ENCODE peak calls at places on chromosomes 13 and 19, in five cellular contexts. I is cardiac muscle cell, U is pancreas, L is A549, M is thoracic aorta. X is an unnamed sample.

GRCh38 chr19:40283414-40284250 is 1.5 kb downstream of the AKT2 start:
- DNase-seq in U (peak), I (no peak), L (no peak), M (no peak), X (no peak)

GRCh38 chr19:1819976-1820255 is 7.8 kb upstream of the ATP8B3 start:
- DNase-seq in M (no peak), I (no peak), L (no peak), U (no peak), X (no peak)

GRCh38 chr19:58079792-58080191 is 18.2 kb downstream of the ZSCAN18 start:
- DNase-seq in I (no peak), U (no peak), L (no peak), M (no peak), X (no peak)

GRCh38 chr13:39811696-39812095 is 156.2 kb downstream of the COG6 start:
- DNase-seq in M (no peak), L (no peak), I (no peak), U (no peak), X (no peak)

GRCh38 chr19:8585894-8586750 is 8.9 kb upstream of the MYO1F start:
- DNase-seq in L (peak), U (peak), I (peak), M (no peak), X (no peak)

GRCh38 chr19:36257512-36257876 is 42.6 kb downstream of the ZNF146 start:
- DNase-seq in L (no peak), U (peak), I (no peak), M (no peak), X (no peak)

GRCh38 chr19:18108897-18109296 is 11.3 kb downstream of the MAST3 start:
- DNase-seq in I (no peak), M (no peak), L (no peak), U (no peak), X (no peak)

GRCh38 chr13:35882722-35883497 is 248.3 kb downstream of the DCLK1 start:
- DNase-seq in L (no peak), I (no peak), U (no peak), M (no peak), X (no peak)

GRCh38 chr13:22451345-22451744 is 729.4 kb upstream of the SGCG start:
- DNase-seq in U (peak), I (no peak), M (no peak), L (no peak), X (no peak)

GRCh38 chr13:32036762-32037161 is 5.2 kb downstream of the FRY start:
- DNase-seq in M (no peak), I (no peak), U (no peak), L (no peak), X (no peak)

GRCh38 chr13:45143346-45143751 is 23.0 kb downstream of the GTF2F2 start:
- DNase-seq in I (no peak), M (no peak), U (no peak), L (no peak), X (no peak)

GRCh38 chr19:56637976-56638555 is 4.9 kb upstream of the SMIM17 start:
- DNase-seq in I (peak), M (no peak), U (peak), L (peak), X (no peak)

GRCh38 chr19:21166436-21166835 is 24.6 kb downstream of the ZNF431 start:
- DNase-seq in I (no peak), L (no peak), M (no peak), U (no peak), X (no peak)

GRCh38 chr13:52931913-52932312 is 83.5 kb upstream of the PCDH8 start:
- DNase-seq in L (no peak), I (no peak), U (no peak), M (no peak), X (no peak)

GRCh38 chr19:37977992-37978391 is 71.0 kb downstream of the SIPA1L3 start:
- DNase-seq in I (no peak), U (no peak), M (no peak), L (no peak), X (no peak)

DNA sequence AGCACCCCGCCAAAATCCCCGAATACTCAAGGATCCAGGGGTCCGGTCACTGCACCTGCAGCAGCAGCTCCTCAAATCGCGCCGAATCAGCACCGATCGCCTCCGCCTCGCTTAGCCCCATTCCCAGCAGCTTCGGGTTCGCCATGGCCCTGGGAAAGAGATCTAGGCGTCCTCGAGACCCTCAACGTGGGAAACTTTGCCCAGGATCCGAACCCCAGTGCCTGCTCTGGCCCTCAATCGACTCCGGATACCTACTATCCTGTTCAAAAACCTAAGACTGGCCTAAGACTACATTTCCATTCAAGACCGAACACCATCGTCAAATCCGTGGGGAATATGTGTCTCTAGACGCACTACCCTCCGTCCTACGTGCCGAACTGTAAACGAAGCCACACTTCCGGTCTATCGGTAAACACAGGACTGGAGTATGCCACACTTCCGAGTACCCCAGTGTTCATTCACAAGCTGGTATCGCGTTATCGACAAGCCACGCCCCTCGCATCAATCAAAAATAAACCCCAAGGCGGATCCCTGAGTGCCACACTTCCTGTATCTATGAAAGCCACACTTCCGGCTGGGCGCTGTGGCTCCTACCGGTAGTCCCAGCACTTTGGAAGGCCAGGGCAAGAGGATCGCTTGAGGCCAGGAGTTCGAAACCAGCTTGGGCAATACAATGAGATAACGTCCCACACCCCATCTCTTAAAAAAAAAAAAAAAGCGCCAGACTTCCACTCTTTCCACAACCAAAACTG is at the start of gene PIH1D1:
- DNase-seq in I (peak), M (peak), L (peak), U (peak), X (peak)
- TF ChIP-seq CTCF in I (peak), M (no peak), L (no peak), U (no peak), X (no peak)

GRCh38 chr19:54606891-54607781 is 13.7 kb downstream of the LILRA1 start:
- DNase-seq in U (no peak), I (no peak), M (no peak), L (no peak), X (peak)

GRCh38 chr19:54607782-54608150 is 14.3 kb downstream of the LILRA1 start:
- DNase-seq in M (no peak), I (no peak), L (no peak), U (no peak), X (no peak)

GRCh38 chr19:54608792-54609191 is 15.4 kb downstream of the LILRA1 start:
- DNase-seq in I (no peak), U (no peak), L (no peak), M (no peak), X (no peak)

GRCh38 chr19:54608205-54608604 is 14.8 kb downstream of the LILRA1 start:
- DNase-seq in L (no peak), M (no peak), I (no peak), U (no peak), X (no peak)

GRCh38 chr19:54606230-54606629 is 12.8 kb downstream of the LILRA1 start:
- DNase-seq in I (no peak), M (no peak), U (no peak), L (no peak), X (no peak)
- H3K4me3 ChIP-seq in I (no peak), M (no peak), U (no peak), L (no peak), X (no peak)

DNA sequence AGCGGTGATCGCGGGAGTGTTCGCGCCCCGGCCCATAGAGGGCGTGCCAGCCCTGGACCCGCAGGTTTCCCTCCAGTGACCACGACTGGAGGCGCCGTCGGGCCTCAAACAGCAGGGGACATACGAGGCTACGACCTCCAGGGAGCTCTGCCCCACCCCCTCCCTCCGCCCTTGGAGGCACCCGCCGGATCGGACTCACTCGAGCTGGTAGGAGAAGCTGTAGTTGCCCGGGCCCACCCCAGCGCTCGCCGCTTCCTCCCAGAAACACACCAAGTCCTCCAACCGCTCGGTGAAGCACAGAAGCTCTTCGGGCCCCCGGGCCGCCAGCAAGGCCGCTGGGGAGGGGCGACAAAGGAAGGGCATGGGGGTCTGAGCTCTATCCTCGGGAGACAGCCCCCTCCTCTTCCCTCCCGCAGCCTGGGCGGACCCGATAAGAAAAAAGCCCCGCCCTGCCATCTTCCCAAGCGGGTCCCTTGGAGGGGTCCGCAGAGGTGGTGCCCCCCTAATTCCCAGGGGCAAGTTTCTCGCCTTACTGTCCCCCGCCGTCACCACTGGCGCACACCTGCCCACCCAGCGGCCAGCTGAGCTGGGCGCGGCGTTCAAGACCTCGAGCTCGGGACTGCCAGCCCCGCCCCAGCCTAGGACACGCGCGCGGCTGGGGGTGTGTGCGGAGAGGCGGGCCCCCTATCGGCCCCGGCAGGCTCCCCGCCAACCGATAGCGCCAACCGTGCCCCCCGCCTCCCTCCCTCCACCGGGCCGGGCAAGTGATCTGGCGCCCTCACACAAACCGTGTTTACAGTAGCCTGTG is 1.0 kb downstream of the EPOR start:
- DNase-seq in U (peak), I (peak), M (no peak), L (peak), X (no peak)
- TF ChIP-seq CTCF in U (peak), I (peak), M (peak), L (peak), X (peak)

DNA sequence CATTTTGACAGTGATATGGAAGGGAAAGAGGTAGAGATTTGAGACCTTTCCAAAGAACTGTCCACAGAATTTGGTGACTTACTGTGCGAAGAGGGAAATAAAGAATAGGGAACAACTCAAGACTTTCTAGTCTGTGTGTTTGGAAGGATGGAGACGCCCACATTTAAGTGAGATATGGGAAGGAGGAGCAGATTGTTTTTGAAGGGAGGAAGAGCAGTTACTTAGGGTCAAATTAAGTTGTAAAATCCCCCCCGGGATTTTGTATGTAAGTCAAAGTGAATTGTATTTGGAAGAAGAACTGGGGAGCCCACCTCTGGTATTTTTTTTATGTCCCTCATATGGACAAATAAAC is 1.2 kb downstream of the USPL1 start:
- DNase-seq in I (no peak), U (no peak), M (no peak), L (no peak), X (no peak)
- H3K4me3 ChIP-seq in I (peak), U (peak), M (peak), L (peak), X (peak)

GRCh38 chr19:29702958-29703320 is 12.1 kb downstream of the C19orf12 start:
- DNase-seq in L (no peak), I (no peak), U (no peak), M (no peak), X (no peak)
- TF ChIP-seq CTCF in L (no peak), I (no peak), U (no peak), M (no peak), X (no peak)

DNA sequence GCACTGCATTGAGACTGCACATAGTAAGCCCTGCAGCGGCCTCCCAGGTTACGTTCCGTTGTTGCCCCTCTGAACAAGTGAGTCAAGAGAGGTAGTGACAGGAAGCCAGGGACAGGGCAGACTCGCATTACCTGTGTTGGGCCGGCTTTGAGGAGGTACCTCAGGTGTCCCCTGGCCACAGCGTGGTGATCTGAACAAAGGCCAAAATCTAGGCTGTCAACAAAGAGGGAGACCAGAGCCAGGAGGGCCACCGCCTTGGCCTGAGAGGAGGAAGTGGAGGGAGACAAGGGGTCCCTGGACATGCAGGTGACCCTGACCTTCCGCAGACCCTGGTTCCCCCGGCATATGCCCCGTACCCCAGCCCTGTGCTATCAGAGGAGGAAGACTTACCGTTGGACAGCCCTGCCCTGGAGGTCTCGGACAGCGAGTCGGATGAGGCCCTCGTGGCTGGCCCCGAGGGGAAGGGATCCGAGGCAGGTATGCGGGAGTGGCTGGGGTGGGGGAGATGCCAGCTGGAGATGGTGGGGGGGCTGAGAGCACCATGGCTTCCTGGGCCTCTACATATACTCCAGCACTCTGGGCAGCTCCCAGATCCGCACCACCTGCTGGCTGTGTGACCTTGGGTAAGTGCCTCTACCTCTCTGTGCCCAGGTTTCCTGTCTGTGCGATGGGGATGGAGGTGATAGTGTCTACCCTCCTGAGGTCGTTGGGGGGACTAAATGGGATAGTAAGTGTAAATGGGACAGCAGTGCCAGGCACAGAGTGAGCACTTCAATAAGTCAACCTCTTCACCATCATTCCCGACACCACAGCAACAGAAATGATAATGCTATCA is 4.8 kb downstream of the SPIB start:
- DNase-seq in L (no peak), I (no peak), U (no peak), M (no peak), X (no peak)
- H3K4me3 ChIP-seq in L (no peak), I (no peak), U (no peak), M (no peak), X (no peak)

GRCh38 chr19:10565567-10566407 is at the start of gene KRI1:
- DNase-seq in L (peak), I (peak), U (peak), M (peak), X (peak)
- TF ChIP-seq CTCF in L (no peak), I (peak), U (no peak), M (peak), X (peak)

DNA sequence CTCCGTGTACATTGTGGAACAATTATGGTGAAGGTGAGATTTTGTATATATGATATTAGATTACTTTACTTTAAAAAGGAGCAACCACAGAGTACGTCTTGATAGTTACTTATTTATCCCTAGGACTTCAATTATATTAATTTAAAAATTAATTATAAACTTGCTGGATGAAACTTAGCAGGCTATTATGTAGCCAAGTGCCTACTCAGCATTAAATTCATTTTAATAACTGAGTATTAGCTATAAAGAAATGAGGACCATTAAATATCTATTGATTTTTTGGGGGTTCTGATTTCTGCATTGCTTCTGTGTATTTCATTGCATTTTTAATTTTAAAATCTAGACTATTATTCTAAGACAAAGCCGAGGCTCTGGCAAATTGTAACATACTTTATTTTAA is 109.4 kb downstream of the HS6ST3 start:
- DNase-seq in U (no peak), I (no peak), L (no peak), M (no peak), X (no peak)
- H3K4me3 ChIP-seq in U (no peak), I (no peak), L (no peak), M (no peak), X (no peak)

DNA sequence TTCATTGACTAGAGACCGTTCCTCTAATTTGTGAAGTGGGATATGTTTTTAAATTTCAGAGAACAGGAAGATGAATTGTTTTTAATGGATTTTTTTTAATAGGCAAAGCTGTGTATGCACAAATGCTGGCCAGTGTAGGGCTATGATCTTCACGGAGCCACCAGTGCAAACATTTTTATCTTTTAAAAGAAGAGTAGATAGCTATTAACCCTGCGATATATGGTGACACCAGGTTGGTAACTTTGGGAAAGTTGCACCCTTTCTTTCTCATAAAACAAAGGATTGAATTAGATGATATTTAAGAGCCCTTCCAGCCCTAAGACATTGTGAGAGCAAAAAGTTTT is 267.4 kb downstream of the KLF5 start:
- DNase-seq in I (no peak), M (no peak), U (no peak), L (no peak), X (no peak)
- TF ChIP-seq CTCF in I (no peak), M (no peak), U (no peak), L (no peak), X (no peak)

GRCh38 chr13:99980201-99981114 is 1.1 kb upstream of the ZIC2 start:
- DNase-seq in M (no peak), I (peak), L (peak), U (peak), X (no peak)
- H3K4me3 ChIP-seq in M (peak), I (peak), L (peak), U (peak), X (no peak)